ENCODE peak calls at places on chromosomes 5 and 9, in six cellular contexts. S is neural progenitor cell; O is CD8-positive, alpha-beta T cell; B is mucosa of descending colon; J is heart right ventricle; N is SK-N-SH. G is an unnamed sample.
A peak's percentile ranks its signal among the peaks of the same experiment; 100 is the strongest.

GRCh38 chr5:96203761-96204160 is 229.3 kb downstream of the PCSK1 start:
- DNase-seq in S (no peak), O (no peak), N (no peak), B (no peak), J (no peak), G (no peak)

GRCh38 chr5:9009931-9010652 is 535.8 kb downstream of the SEMA5A start:
- DNase-seq in B (no peak), N (no peak), O (no peak), S (no peak), J (no peak), G (no peak)

GRCh38 chr5:78916044-78916443 is 69.1 kb downstream of the ARSB start:
- DNase-seq in J (no peak), B (no peak), N (no peak), S (no peak), O (no peak), G (no peak)

GRCh38 chr9:75834878-75835277 is 55.6 kb upstream of the PCSK5 start:
- DNase-seq in O (no peak), S (no peak), N (no peak), B (no peak), J (no peak), G (no peak)

GRCh38 chr9:106479679-106480078 is 383.3 kb upstream of the ZNF462 start:
- DNase-seq in J (no peak), S (no peak), B (no peak), O (no peak), N (no peak), G (no peak)

GRCh38 chr5:124963236-124963929 is 216.9 kb upstream of the ZNF608 start:
- DNase-seq in J (no peak), S (peak; percentile 54), O (no peak), B (no peak), N (no peak), G (no peak)

GRCh38 chr5:39502704-39503103 is 77.9 kb upstream of the DAB2 start:
- DNase-seq in O (no peak), S (no peak), J (no peak), N (no peak), B (no peak), G (no peak)

GRCh38 chr5:129398279-129398678 is 61.8 kb upstream of the ADAMTS19 start:
- DNase-seq in S (no peak), O (no peak), J (no peak), B (no peak), N (no peak), G (no peak)

GRCh38 chr9:93675336-93676150 is 99.2 kb downstream of the PHF2 start:
- DNase-seq in O (no peak), B (peak; percentile 13), S (no peak), N (peak; percentile 18), J (peak; percentile 3), G (no peak)

GRCh38 chr5:113347572-113347971 is 87.2 kb downstream of the TSSK1B start:
- DNase-seq in N (no peak), B (no peak), J (no peak), S (no peak), O (no peak), G (no peak)

GRCh38 chr9:108831496-108832178 is 24.1 kb downstream of the ACTL7B start:
- DNase-seq in N (no peak), O (no peak), S (no peak), B (no peak), J (no peak), G (no peak)

GRCh38 chr5:77259479-77259878 is 49.0 kb downstream of the PDE8B start:
- DNase-seq in N (no peak), S (no peak), J (no peak), B (no peak), O (no peak), G (no peak)

GRCh38 chr5:176611435-176611834 is 1.5 kb upstream of the GPRIN1 start:
- DNase-seq in S (peak; percentile 86), B (peak; percentile 78), O (peak; percentile 25), J (peak; percentile 81), N (no peak), G (peak; percentile 58)

GRCh38 chr5:4199036-4199435 is 603.4 kb downstream of the IRX1 start:
- DNase-seq in N (no peak), O (no peak), B (no peak), J (no peak), S (no peak), G (no peak)

GRCh38 chr5:108529381-108529780 is 147.5 kb upstream of the FBXL17 start:
- DNase-seq in S (no peak), N (no peak), J (no peak), O (no peak), B (no peak), G (no peak)

GRCh38 chr9:89622933-89623861 is 18.4 kb downstream of the GADD45G start:
- DNase-seq in S (peak; percentile 52), O (no peak), J (no peak), N (no peak), B (no peak), G (no peak)

GRCh38 chr5:165258188-165258855 is 1752.9 kb downstream of the MAT2B start:
- DNase-seq in B (no peak), J (no peak), O (no peak), S (peak; percentile 37), N (peak; percentile 49), G (no peak)

GRCh38 chr9:90965911-90966290 is 164.3 kb downstream of the SYK start:
- DNase-seq in N (no peak), S (no peak), B (no peak), O (no peak), J (no peak), G (no peak)

GRCh38 chr5:4095918-4096630 is 500.4 kb downstream of the IRX1 start:
- DNase-seq in J (no peak), B (no peak), O (no peak), S (peak; percentile 23), N (no peak), G (no peak)

GRCh38 chr5:132394681-132395259 is 25.3 kb downstream of the SLC22A5 start:
- DNase-seq in J (no peak), B (no peak), N (no peak), O (no peak), S (no peak), G (no peak)

DNA sequence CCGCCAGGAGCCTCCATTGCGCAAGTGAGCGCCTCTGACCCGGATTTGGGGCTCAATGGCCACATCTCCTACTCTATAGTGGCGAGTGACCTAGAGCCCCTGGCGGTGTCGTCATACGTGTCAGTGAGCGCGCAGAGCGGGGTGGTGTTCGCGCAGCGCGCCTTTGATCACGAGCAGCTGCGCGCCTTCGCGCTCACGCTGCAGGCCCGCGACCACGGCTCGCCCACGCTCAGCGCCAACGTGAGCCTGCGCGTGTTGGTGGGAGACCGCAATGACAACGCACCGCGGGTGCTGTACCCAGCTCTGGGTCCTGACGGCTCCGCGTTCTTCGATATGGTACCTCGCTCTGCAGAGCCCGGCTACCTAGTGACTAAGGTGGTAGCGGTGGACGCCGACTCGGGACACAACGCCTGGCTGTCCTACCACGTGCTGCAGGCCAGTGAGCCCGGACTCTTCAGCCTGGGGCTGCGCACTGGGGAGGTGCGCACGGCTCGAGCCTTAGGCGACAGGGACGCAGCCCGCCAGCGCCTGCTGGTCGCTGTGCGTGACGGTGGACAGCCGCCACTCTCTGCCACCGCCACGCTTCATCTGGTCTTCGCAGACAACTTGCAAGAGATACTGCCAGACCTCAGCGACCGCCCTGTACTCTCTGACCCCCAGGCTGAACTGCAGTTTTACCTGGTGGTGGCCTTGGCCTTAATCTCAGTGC is 1.9 kb downstream of the PCDHGB6 start:
- DNase-seq in S (no peak), B (no peak), N (no peak), O (no peak), J (no peak), G (no peak)
- TF ChIP-seq CTCF in S (no peak), B (no peak), N (no peak), O (no peak), J (no peak), G (no peak)

DNA sequence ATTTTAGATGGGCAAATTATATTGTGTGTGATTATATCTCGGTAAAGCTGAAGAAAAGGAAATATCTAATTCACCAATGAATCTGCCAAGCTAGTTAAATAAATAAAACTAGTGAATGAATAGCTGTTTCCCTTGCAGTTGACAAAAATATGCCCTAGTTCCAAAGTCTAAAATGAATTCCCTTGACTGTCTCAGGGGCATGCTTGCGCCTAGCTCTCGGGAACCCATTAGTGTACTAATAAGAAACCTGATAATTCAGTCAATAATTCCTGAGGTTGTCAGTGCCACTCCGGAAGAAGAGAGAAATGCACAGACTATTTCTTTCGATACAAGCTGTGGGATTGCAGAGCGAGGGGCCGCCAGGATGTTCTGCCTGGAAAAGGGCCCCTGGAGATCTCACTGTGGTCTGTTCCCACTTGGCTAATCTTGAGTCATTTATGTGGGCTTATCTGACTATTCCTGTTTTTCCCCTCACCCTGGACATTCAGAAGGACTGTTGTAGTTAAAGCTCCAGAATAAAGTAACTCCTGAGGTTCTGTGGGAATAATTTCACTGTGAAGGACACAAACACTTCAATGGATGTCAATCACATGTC is 56.4 kb upstream of the LARP1 start:
- DNase-seq in J (no peak), S (no peak), B (no peak), N (no peak), O (no peak), G (no peak)
- H3K4me3 ChIP-seq in J (no peak overlapping the region), S (no peak overlapping the region), B (no peak overlapping the region), N (no peak overlapping the region), O (no peak overlapping the region), G (no peak overlapping the region)

GRCh38 chr9:137405677-137406081 is 17.3 kb downstream of the EXD3 start:
- DNase-seq in B (no peak), N (no peak), S (no peak), J (no peak), O (no peak), G (no peak)

GRCh38 chr9:137406085-137406773 is 16.7 kb downstream of the EXD3 start:
- DNase-seq in J (no peak), B (peak; percentile 69), N (no peak), O (no peak), S (no peak), G (no peak)

GRCh38 chr9:137408651-137409405 is 14.1 kb downstream of the EXD3 start:
- DNase-seq in N (no peak), S (no peak), J (no peak), O (no peak), B (no peak), G (no peak)

GRCh38 chr9:137407590-137408300 is 15.2 kb downstream of the EXD3 start:
- DNase-seq in N (no peak), J (peak; percentile 67), O (no peak), B (peak; percentile 53), S (no peak), G (no peak)

GRCh38 chr9:137406876-137407589 is 15.9 kb downstream of the EXD3 start:
- DNase-seq in J (peak; percentile 71), B (peak; percentile 88), N (peak; percentile 98), S (peak; percentile 93), O (peak; percentile 43), G (no peak)
- TF ChIP-seq CTCF in J (peak; percentile 96), B (peak; percentile 89), N (peak; percentile 59), S (peak; percentile 79), O (peak; percentile 66), G (peak; percentile 61)

DNA sequence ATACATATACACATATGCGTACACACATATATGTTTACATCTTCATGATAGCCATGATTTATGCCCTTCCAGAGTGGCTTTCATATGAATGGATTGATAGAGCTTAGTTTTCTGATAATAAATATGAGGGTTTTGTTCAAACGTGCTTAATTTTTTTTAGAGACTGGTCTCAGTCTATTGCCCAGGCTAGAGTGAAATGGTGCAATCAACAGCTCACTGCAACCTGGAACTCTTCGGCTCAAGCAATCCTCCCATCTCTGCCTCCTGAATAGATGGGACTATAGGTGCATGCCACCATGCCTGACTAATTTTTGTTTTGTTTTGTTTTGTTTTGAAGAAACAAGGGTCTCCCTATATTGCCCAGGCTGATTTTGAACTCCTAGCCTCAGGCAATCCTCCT is 48.6 kb upstream of the ZSWIM6 start:
- DNase-seq in J (no peak), B (no peak), S (no peak), N (no peak), O (no peak), G (no peak)
- H3K4me3 ChIP-seq in J (no peak overlapping the region), B (no peak overlapping the region), S (no peak overlapping the region), N (no peak overlapping the region), O (no peak overlapping the region), G (no peak overlapping the region)

G was measured in LNCaP clone FGC.